ENCODE peak calls at places on chromosomes 4 and X, in four cellular contexts. X is bronchial epithelial cell, H is A549, M is hepatocyte. N is an unnamed sample.

GRCh38 chr4:110510282-110510681 is 34.3 kb downstream of the ENPEP start:
- DNase-seq in X (no peak), H (no peak), M (peak), N (no peak)

GRCh38 chrX:74797338-74797887 is 127.8 kb downstream of the NEXMIF start:
- DNase-seq in X (no peak), H (no peak), M (no peak), N (no peak)

GRCh38 chr4:153488006-153488718 is 22.0 kb downstream of the TMEM131L start:
- DNase-seq in X (peak), H (no peak), M (no peak), N (no peak)

GRCh38 chrX:79728421-79728820 is 286.1 kb upstream of the TBX22 start:
- DNase-seq in X (no peak), H (no peak), M (no peak), N (no peak)

GRCh38 chrX:19156223-19156622 is 34.0 kb upstream of the ADGRG2 start:
- DNase-seq in X (peak), H (no peak), M (no peak), N (no peak)

GRCh38 chr4:2273221-2273620 is 11.3 kb upstream of the MXD4 start:
- DNase-seq in X (no peak), H (no peak), M (no peak), N (no peak)

GRCh38 chr4:176467011-176467410 is 147.2 kb downstream of the SPCS3 start:
- DNase-seq in X (no peak), H (no peak), M (no peak), N (peak)

GRCh38 chr4:95549246-95550138 is 719 bp upstream of the UNC5C start:
- DNase-seq in X (no peak), H (no peak), M (peak), N (no peak)

GRCh38 chr4:7067147-7067522 is 729 bp downstream of the GRPEL1 start:
- DNase-seq in X (peak), H (no peak), M (no peak), N (no peak)

GRCh38 chr4:42302348-42302747 is 94.9 kb upstream of the SHISA3 start:
- DNase-seq in X (no peak), H (no peak), M (peak), N (no peak)

GRCh38 chr4:143581331-143581961 is 67.9 kb downstream of the SMARCA5 start:
- DNase-seq in X (no peak), H (no peak), M (no peak), N (no peak)
- TF ChIP-seq CTCF in X (no peak), H (no peak), M (no peak), N (no peak)

DNA sequence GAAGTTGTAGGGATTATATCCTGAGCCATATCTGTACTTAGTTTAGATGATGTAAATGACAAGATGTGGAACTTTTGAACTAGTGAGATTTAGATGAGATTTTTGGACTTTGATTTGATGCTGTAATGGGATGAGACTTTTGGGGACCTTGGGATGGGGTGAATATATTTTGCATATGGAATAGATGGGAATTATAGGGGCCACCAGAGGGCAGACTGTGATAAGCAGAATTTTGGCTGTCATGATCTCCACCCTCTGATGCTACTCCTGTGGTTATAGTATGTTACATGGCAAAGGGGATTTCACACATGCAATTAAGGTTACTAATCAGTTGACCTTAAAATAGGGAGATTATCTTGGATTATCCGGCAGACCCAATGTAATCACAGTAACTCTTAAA is 214.0 kb upstream of the NHS start:
- DNase-seq in X (no peak), H (peak), M (no peak), N (no peak)
- TF ChIP-seq CTCF in X (no peak), H (peak), M (no peak), N (no peak)

GRCh38 chr4:130747842-130748241 is 1651.9 kb downstream of the C4orf33 start:
- DNase-seq in X (peak), H (no peak), M (no peak), N (no peak)
- TF ChIP-seq CTCF in X (no peak), H (peak), M (peak), N (no peak)

GRCh38 chr4:146336413-146336807 is 122.1 kb downstream of the REELD1 start:
- DNase-seq in X (peak), H (no peak), M (no peak), N (no peak)

GRCh38 chr4:146334862-146335449 is 120.6 kb downstream of the REELD1 start:
- DNase-seq in X (no peak), H (no peak), M (no peak), N (no peak)

GRCh38 chr4:146335763-146336412 is 121.5 kb downstream of the REELD1 start:
- DNase-seq in X (peak), H (no peak), M (no peak), N (no peak)

GRCh38 chr4:146340798-146341197 is 126.5 kb downstream of the REELD1 start:
- DNase-seq in X (peak), H (no peak), M (no peak), N (no peak)

GRCh38 chr4:146338512-146338911 is 124.2 kb downstream of the REELD1 start:
- DNase-seq in X (no peak), H (no peak), M (no peak), N (no peak)
- TF ChIP-seq CTCF in X (no peak), H (no peak), M (peak), N (no peak)

GRCh38 chr4:89645512-89645911 is 191.4 kb downstream of the SNCA start:
- DNase-seq in X (no peak), H (no peak), M (no peak), N (no peak)

GRCh38 chr4:89641367-89641687 is 195.6 kb downstream of the SNCA start:
- DNase-seq in X (no peak), H (no peak), M (no peak), N (no peak)

GRCh38 chr4:89639395-89639794 is 197.6 kb downstream of the SNCA start:
- DNase-seq in X (no peak), H (no peak), M (no peak), N (no peak)

DNA sequence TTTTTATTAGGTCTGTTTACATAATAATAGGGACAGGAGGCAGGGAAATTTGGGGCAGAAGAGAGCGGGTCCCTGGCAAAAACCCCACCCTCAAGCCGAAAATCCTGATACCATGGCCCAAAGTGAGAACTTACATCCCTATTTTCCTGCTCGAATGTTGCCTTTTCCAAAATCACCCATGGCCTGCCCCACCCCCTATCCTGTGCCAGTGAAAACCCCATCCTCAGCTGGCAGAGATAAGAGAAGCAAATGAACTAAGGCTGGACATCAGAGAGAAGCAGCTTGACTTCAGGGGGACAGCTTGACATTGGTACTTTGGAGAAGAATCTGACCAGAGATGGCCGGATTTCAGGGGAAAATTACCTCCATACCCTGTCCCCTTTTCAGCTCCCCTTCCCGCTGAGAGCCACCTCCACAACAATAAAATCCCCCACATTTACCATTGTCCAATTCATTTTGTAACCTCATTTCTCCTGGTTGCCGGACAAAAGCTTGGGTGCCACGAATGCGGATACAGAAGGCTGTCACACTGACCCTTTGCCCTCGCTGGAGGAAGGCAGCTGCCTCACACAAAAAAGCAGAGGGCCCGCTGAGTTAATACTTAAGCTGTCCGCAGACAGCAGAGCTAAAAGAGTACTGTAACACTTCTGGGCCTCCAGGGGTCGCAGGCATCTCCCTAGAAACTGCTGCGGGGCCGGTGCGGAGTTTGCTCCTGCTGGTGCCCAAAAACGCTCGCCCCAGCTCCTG is 196.2 kb downstream of the SNCA start:
- DNase-seq in X (peak), H (peak), M (peak), N (peak)
- TF ChIP-seq CTCF in X (peak), H (peak), M (peak), N (peak)

N was measured in AG04449.